ENCODE peak calls at places on chromosomes 7 and 10, in five cellular contexts. N is iris pigment epithelial cell; D is heart left ventricle; M is stimulated activated CD8-positive, alpha-beta memory T cell treated with anti-CD3 and anti-CD28 coated beads, Interleukin-4, amount 100 ng/mL, for 1 hour; Q is brain microvascular endothelial cell. S is an unnamed sample.

GRCh38 chr7:140604760-140605159 is 35.9 kb downstream of the DENND2A start:
- DNase-seq in D (no peak), Q (no peak), M (no peak), N (peak), S (no peak)

GRCh38 chr10:89954787-89955566 is 253.6 kb downstream of the KIF20B start:
- DNase-seq in M (no peak), N (no peak), D (no peak), Q (no peak), S (no peak)

GRCh38 chr7:89757910-89758309 is 396.4 kb upstream of the STEAP1 start:
- DNase-seq in N (no peak), D (no peak), M (no peak), Q (no peak), S (no peak)

GRCh38 chr7:95367606-95368005 is 28.6 kb downstream of the PON3 start:
- DNase-seq in D (no peak), N (no peak), Q (no peak), M (no peak), S (no peak)

GRCh38 chr7:28442540-28443420 is 30.5 kb downstream of the CREB5 start:
- DNase-seq in Q (no peak), M (no peak), N (no peak), D (no peak), S (no peak)

GRCh38 chr10:115624448-115624847 is 531.3 kb downstream of the ATRNL1 start:
- DNase-seq in N (peak), M (no peak), Q (peak), D (no peak), S (peak)

GRCh38 chr7:69363131-69363530 is 235.1 kb upstream of the AUTS2 start:
- DNase-seq in D (no peak), N (no peak), M (no peak), Q (no peak), S (peak)

GRCh38 chr10:58743466-58744115 is 230.9 kb downstream of the BICC1 start:
- DNase-seq in M (no peak), Q (peak), N (peak), D (no peak), S (peak)

GRCh38 chr7:37353949-37354660 is 94.6 kb downstream of the ELMO1 start:
- DNase-seq in D (no peak), Q (no peak), N (no peak), M (no peak), S (no peak)

GRCh38 chr10:127309609-127310008 is 113.2 kb upstream of the INSYN2A start:
- DNase-seq in N (no peak), D (no peak), Q (no peak), M (no peak), S (no peak)

GRCh38 chr10:100997364-100998182 is 2.0 kb upstream of the LZTS2 start:
- DNase-seq in D (peak), Q (peak), N (peak), M (peak), S (peak)

GRCh38 chr10:75283150-75284096 is 47.7 kb upstream of the COMTD1 start:
- DNase-seq in M (no peak), Q (no peak), D (peak), N (peak), S (no peak)

GRCh38 chr10:103765168-103765567 is 90.2 kb downstream of the SH3PXD2A start:
- DNase-seq in M (no peak), Q (peak), D (no peak), N (peak), S (peak)

GRCh38 chr7:100677308-100678095 is 4.0 kb downstream of the GNB2 start:
- DNase-seq in Q (no peak), M (no peak), N (no peak), D (no peak), S (no peak)

GRCh38 chr10:49162761-49163160 is 25.4 kb downstream of the TMEM273 start:
- DNase-seq in N (no peak), Q (no peak), M (no peak), D (no peak), S (no peak)

GRCh38 chr7:134798155-134798554 is 18.7 kb downstream of the CALD1 start:
- DNase-seq in M (no peak), D (no peak), Q (peak), N (no peak), S (no peak)

GRCh38 chr7:53812135-53812534 is 730.0 kb upstream of the VSTM2A start:
- DNase-seq in N (no peak), Q (no peak), M (no peak), D (no peak), S (no peak)

GRCh38 chr10:48549236-48549635 is 55.6 kb downstream of the ARHGAP22 start:
- DNase-seq in N (no peak), D (no peak), Q (no peak), M (no peak), S (no peak)

GRCh38 chr7:80611779-80612178 is 26.7 kb upstream of the CD36 start:
- DNase-seq in M (no peak), N (peak), D (peak), Q (peak), S (peak)

GRCh38 chr10:127986543-127987466 is 79.9 kb downstream of the PTPRE start:
- DNase-seq in D (no peak), Q (no peak), M (no peak), N (no peak), S (no peak)

GRCh38 chr7:27614102-27614501 is 48.6 kb downstream of the HIBADH start:
- DNase-seq in M (no peak), N (no peak), D (no peak), Q (no peak), S (no peak)

GRCh38 chr10:91969297-91969696 is 45.7 kb downstream of the BTAF1 start:
- DNase-seq in D (no peak), Q (no peak), N (no peak), M (no peak), S (no peak)

GRCh38 chr7:156816943-156817572 is 75.9 kb downstream of the LMBR1 start:
- DNase-seq in D (no peak), N (peak), Q (no peak), M (no peak), S (no peak)

GRCh38 chr7:65379318-65379717 is 5.7 kb downstream of the ZNF92 start:
- DNase-seq in Q (peak), M (no peak), D (no peak), N (peak), S (peak)

GRCh38 chr10:114257488-114257887 is 18.4 kb downstream of the VWA2 start:
- DNase-seq in N (no peak), M (no peak), D (no peak), Q (no peak), S (no peak)

GRCh38 chr7:33128631-33128989 is 754 bp upstream of the BBS9 start:
- DNase-seq in D (no peak), Q (no peak), N (no peak), M (no peak), S (no peak)

GRCh38 chr7:141663081-141663510 is 38.9 kb downstream of the DENND11 start:
- DNase-seq in D (no peak), M (no peak), Q (no peak), N (peak), S (no peak)

GRCh38 chr7:1919539-1920265 is 249.6 kb downstream of the ELFN1 start:
- DNase-seq in D (peak), N (no peak), M (no peak), Q (no peak), S (no peak)

GRCh38 chr7:2856388-2857169 is 12.5 kb upstream of the GNA12 start:
- DNase-seq in N (no peak), Q (peak), D (peak), M (no peak), S (no peak)

S was measured in NCI-H226.